ENCODE peak calls at places on chromosomes 1 and 21, in ten cellular contexts. B is A549, N is breast epithelium, U is CD14-positive monocyte, V is iPS-NIHi11, J is mucosa of gallbladder, G is MM.1S, I is NCI-H1105 treated with DMSO at 0.1 percent for 48 hours, E is NCI-H1092 treated with DMSO at 0.1 percent for 48 hours, Q is GM06990. T is an unnamed sample.
A peak's percentile ranks its signal among the peaks of the same experiment; 100 is the strongest.

GRCh38 chr1:92029241-92029922 is 403 bp upstream of the EPHX4 start:
- DNase-seq in B (no peak), N (no peak), U (no peak), V (peak; percentile 12), J (no peak), G (no peak), I (no peak), E (no peak), Q (no peak), T (no peak)

GRCh38 chr1:229888157-229888556 is 178.9 kb upstream of the GALNT2 start:
- DNase-seq in B (no peak), N (no peak), U (no peak), V (no peak), J (no peak), G (no peak), I (no peak), E (no peak), Q (no peak), T (no peak)

GRCh38 chr21:35643176-35643575 is 417.1 kb downstream of the SETD4 start:
- DNase-seq in B (no peak), N (no peak), U (no peak), V (no peak), J (no peak), G (no peak), I (no peak), E (no peak), Q (no peak), T (no peak)

GRCh38 chr1:78061825-78062523 is 16.2 kb downstream of the GIPC2 start:
- DNase-seq in B (no peak), N (no peak), U (no peak), V (no peak), J (no peak), G (no peak), I (no peak), E (no peak), Q (no peak), T (peak; percentile 36)

GRCh38 chr1:101520302-101520701 is 283.5 kb downstream of the S1PR1 start:
- DNase-seq in B (peak; percentile 3), N (no peak), U (no peak), V (peak; percentile 60), J (no peak), G (peak; percentile 22), I (peak; percentile 78), E (peak; percentile 44), Q (no peak), T (peak; percentile 16)

GRCh38 chr1:192171123-192171522 is 12.9 kb downstream of the RGS18 start:
- DNase-seq in B (no peak), N (no peak), U (no peak), V (no peak), J (no peak), G (no peak), I (no peak), E (no peak), Q (no peak), T (no peak)

GRCh38 chr21:29477941-29478340 is 179.2 kb downstream of the BACH1 start:
- DNase-seq in B (no peak), N (no peak), U (no peak), V (no peak), J (no peak), G (no peak), I (no peak), E (no peak), Q (no peak), T (peak; percentile 66)

GRCh38 chr1:191963286-191963685 is 195.0 kb upstream of the RGS18 start:
- DNase-seq in B (no peak), N (no peak), U (no peak), V (no peak), J (peak; percentile 18), G (no peak), I (no peak), E (no peak), Q (no peak), T (no peak)

GRCh38 chr1:102661481-102661880 is 446.8 kb downstream of the COL11A1 start:
- DNase-seq in B (no peak), N (no peak), U (no peak), V (no peak), J (no peak), G (no peak), I (no peak), E (no peak), Q (no peak), T (no peak)

GRCh38 chr1:1216770-1217620 is 3.0 kb upstream of the TNFRSF4 start:
- DNase-seq in B (no peak), N (no peak), U (no peak), V (no peak), J (no peak), G (no peak), I (no peak), E (no peak), Q (no peak), T (no peak)

GRCh38 chr1:30034627-30035521 is 688.5 kb downstream of the MATN1 start:
- DNase-seq in B (no peak), N (no peak), U (no peak), V (no peak), J (no peak), G (no peak), I (peak; percentile 72), E (peak; percentile 20), Q (no peak), T (peak; percentile 59)

GRCh38 chr1:207103892-207104373 is at the start of gene C4BPA:
- DNase-seq in B (no peak), N (no peak), U (no peak), V (no peak), J (peak; percentile 32), G (no peak), I (no peak), E (no peak), Q (no peak), T (no peak)

GRCh38 chr1:181033799-181034391 is at the start of gene MR1:
- DNase-seq in B (peak; percentile 71), N (no peak), U (no peak), V (peak; percentile 66), J (peak; percentile 39), G (peak; percentile 98), I (peak; percentile 5), E (peak; percentile 38), Q (peak; percentile 83), T (no peak)

GRCh38 chr1:100400332-100400933 is 48.1 kb downstream of the CDC14A start:
- DNase-seq in B (no peak), N (no peak), U (peak; percentile 61), V (no peak), J (peak; percentile 25), G (peak; percentile 45), I (no peak), E (no peak), Q (no peak), T (no peak)

GRCh38 chr1:58773406-58773840 is 10.4 kb downstream of the JUN start:
- DNase-seq in B (no peak), N (peak; percentile 45), U (no peak), V (peak; percentile 13), J (peak; percentile 50), G (peak; percentile 88), I (peak; percentile 70), E (peak; percentile 92), Q (no peak), T (no peak)

GRCh38 chr21:28069446-28069845 is 923.2 kb downstream of the LTN1 start:
- DNase-seq in B (no peak), N (no peak), U (no peak), V (peak; percentile 35), J (no peak), G (no peak), I (no peak), E (no peak), Q (no peak), T (no peak)

GRCh38 chr1:47487332-47487731 is 49.5 kb downstream of the FOXD2 start:
- DNase-seq in B (no peak), N (no peak), U (no peak), V (no peak), J (no peak), G (no peak), I (no peak), E (no peak), Q (no peak), T (no peak)

GRCh38 chr1:201310251-201310985 is 27.1 kb downstream of the PKP1 start:
- DNase-seq in B (no peak), N (no peak), U (no peak), V (no peak), J (no peak), G (no peak), I (no peak), E (no peak), Q (no peak), T (no peak)

GRCh38 chr21:44874497-44875331 is 1.2 kb upstream of the PTTG1IP start:
- DNase-seq in B (no peak), N (peak; percentile 56), U (peak; percentile 83), V (no peak), J (peak; percentile 45), G (peak; percentile 75), I (peak; percentile 33), E (peak; percentile 45), Q (peak; percentile 77), T (peak; percentile 70)

GRCh38 chr1:68188644-68189340 is 43.5 kb downstream of the WLS start:
- DNase-seq in B (no peak), N (no peak), U (no peak), V (no peak), J (no peak), G (no peak), I (no peak), E (no peak), Q (no peak), T (no peak)

GRCh38 chr1:33814166-33814565 is 49.7 kb upstream of the HMGB4 start:
- DNase-seq in B (no peak), N (no peak), U (no peak), V (no peak), J (no peak), G (no peak), I (no peak), E (no peak), Q (no peak), T (no peak)

GRCh38 chr1:98201640-98202039 is 280.8 kb upstream of the DPYD start:
- DNase-seq in B (no peak), N (no peak), U (no peak), V (no peak), J (no peak), G (no peak), I (no peak), E (no peak), Q (no peak), T (no peak)

GRCh38 chr1:4468804-4469514 is 185.4 kb upstream of the AJAP1 start:
- DNase-seq in B (no peak), N (no peak), U (peak; percentile 33), V (no peak), J (no peak), G (no peak), I (no peak), E (no peak), Q (no peak), T (no peak)

GRCh38 chr1:46719689-46720088 is 775 bp upstream of the EFCAB14 start:
- DNase-seq in B (no peak), N (no peak), U (no peak), V (no peak), J (peak; percentile 67), G (no peak), I (peak; percentile 14), E (no peak), Q (no peak), T (no peak)

GRCh38 chr1:93255222-93256079 is 74.9 kb downstream of the CCDC18 start:
- DNase-seq in B (no peak), N (no peak), U (no peak), V (no peak), J (no peak), G (no peak), I (no peak), E (no peak), Q (no peak), T (peak; percentile 79)

GRCh38 chr1:31483012-31483946 is 70.3 kb downstream of the SERINC2 start:
- DNase-seq in B (no peak), N (peak; percentile 67), U (peak; percentile 90), V (no peak), J (peak; percentile 80), G (no peak), I (no peak), E (no peak), Q (no peak), T (no peak)

GRCh38 chr21:44052071-44052829 is 40.1 kb downstream of the TRAPPC10 start:
- DNase-seq in B (no peak), N (no peak), U (no peak), V (no peak), J (peak; percentile 35), G (no peak), I (no peak), E (peak; percentile 56), Q (no peak), T (no peak)

GRCh38 chr1:2392686-2393085 is 1.0 kb downstream of the RER1 start:
- DNase-seq in B (no peak), N (no peak), U (no peak), V (no peak), J (no peak), G (no peak), I (no peak), E (no peak), Q (no peak), T (no peak)